ENCODE peak calls at places on chromosomes 7 and 10, in five cellular contexts. Z is HEK293T, N is glutamatergic neuron, Y is HCEC 1CT, I is iPS-NIHi11. L is an unnamed sample.

GRCh38 chr10:73968101-73968515 is 29.8 kb upstream of the VCL start:
- DNase-seq in Z (no peak), N (no peak), I (peak), Y (peak), L (no peak)

GRCh38 chr10:5492322-5492855 is 7.0 kb downstream of the CALML5 start:
- DNase-seq in Y (no peak), Z (no peak), I (no peak), N (no peak), L (no peak)

GRCh38 chr7:1086588-1087461 is 1.1 kb upstream of the GPER1 start:
- DNase-seq in Z (peak), N (peak), I (peak), Y (peak), L (peak)

GRCh38 chr7:114008696-114009095 is 89.9 kb upstream of the PPP1R3A start:
- DNase-seq in I (no peak), N (no peak), Z (no peak), Y (no peak), L (no peak)

GRCh38 chr7:86949052-86949778 is 110.2 kb downstream of the ELAPOR2 start:
- DNase-seq in N (peak), Z (no peak), I (peak), Y (no peak), L (no peak)

GRCh38 chr7:81470084-81470723 is 299.6 kb downstream of the HGF start:
- DNase-seq in I (peak), N (peak), Y (peak), Z (peak), L (no peak)

GRCh38 chr10:84288151-84288550 is 40.2 kb upstream of the CCSER2 start:
- DNase-seq in N (no peak), I (no peak), Z (no peak), Y (no peak), L (no peak)

GRCh38 chr10:48634984-48635557 is 30.2 kb upstream of the ARHGAP22 start:
- DNase-seq in Z (no peak), I (no peak), Y (no peak), N (no peak), L (no peak)

GRCh38 chr7:129799350-129799955 is 153.3 kb downstream of the UBE2H start:
- DNase-seq in N (no peak), Z (no peak), I (no peak), Y (no peak), L (no peak)

GRCh38 chr10:94277450-94277849 is 85.3 kb downstream of the NOC3L start:
- DNase-seq in N (no peak), I (no peak), Y (no peak), Z (no peak), L (no peak)

GRCh38 chr7:2796358-2797352 is 47.5 kb downstream of the GNA12 start:
- DNase-seq in Z (no peak), Y (peak), I (no peak), N (no peak), L (no peak)

GRCh38 chr7:133854739-133855138 is 272.4 kb upstream of the LRGUK start:
- DNase-seq in I (no peak), Z (no peak), N (no peak), Y (peak), L (no peak)

GRCh38 chr10:112475565-112476233 is 28.7 kb downstream of the VTI1A start:
- DNase-seq in I (no peak), N (no peak), Z (no peak), Y (peak), L (no peak)

GRCh38 chr7:2577914-2578680 is 19.3 kb downstream of the IQCE start:
- DNase-seq in Z (no peak), Y (no peak), I (no peak), N (no peak), L (no peak)

GRCh38 chr7:31033674-31034073 is 18.4 kb upstream of the ADCYAP1R1 start:
- DNase-seq in Z (no peak), Y (no peak), N (no peak), I (no peak), L (no peak)

GRCh38 chr7:44454348-44454747 is 36.1 kb downstream of the NUDCD3 start:
- DNase-seq in N (no peak), Z (no peak), Y (no peak), I (no peak), L (no peak)

GRCh38 chr7:132362059-132362458 is 214.2 kb downstream of the PLXNA4 start:
- DNase-seq in I (no peak), N (no peak), Z (no peak), Y (no peak), L (no peak)

GRCh38 chr7:115210552-115210951 is 288.7 kb downstream of the MDFIC start:
- DNase-seq in Y (no peak), Z (no peak), I (no peak), N (no peak), L (no peak)

L was measured in stimulated activated naive B cell treated with anti-CD40 and anti-IgM and Interleukin-4, amounts not matched to agents 10 μg/mL and 1 μg/mL and 100 μg/mL, for 72 hours.